ENCODE peak calls at places on chromosome 5, in five cellular contexts. One of them, this sample, is unnamed.

GRCh38 chr5:77679791-77680190 is 41.3 kb upstream of the OTP start:
- DNase-seq in transverse colon: no peak
- DNase-seq in left lung: no peak
- DNase-seq in lung: no peak
- DNase-seq in adipocyte: peak; percentile 59
- DNase-seq in this sample: no peak

GRCh38 chr5:112492291-112492690 is 73.2 kb upstream of the EPB41L4A start:
- DNase-seq in transverse colon: peak; percentile 45
- DNase-seq in left lung: no peak
- DNase-seq in lung: peak; percentile 45
- DNase-seq in adipocyte: peak; percentile 54
- DNase-seq in this sample: no peak

GRCh38 chr5:62354028-62354874 is 48.2 kb downstream of the KIF2A start:
- DNase-seq in transverse colon: no peak
- DNase-seq in left lung: no peak
- DNase-seq in lung: no peak
- DNase-seq in adipocyte: peak; percentile 83
- DNase-seq in this sample: no peak

GRCh38 chr5:81778642-81779041 is 27.7 kb upstream of the SSBP2 start:
- DNase-seq in transverse colon: no peak
- DNase-seq in left lung: no peak
- DNase-seq in lung: no peak
- DNase-seq in adipocyte: peak; percentile 43
- DNase-seq in this sample: no peak

GRCh38 chr5:172696171-172696849 is 55.2 kb downstream of the NEURL1B start:
- DNase-seq in transverse colon: no peak
- DNase-seq in left lung: no peak
- DNase-seq in lung: no peak
- DNase-seq in adipocyte: no peak
- DNase-seq in this sample: no peak

GRCh38 chr5:115583474-115583873 is 18.8 kb downstream of the TICAM2 start:
- DNase-seq in transverse colon: no peak
- DNase-seq in left lung: no peak
- DNase-seq in lung: no peak
- DNase-seq in adipocyte: peak; percentile 65
- DNase-seq in this sample: no peak

GRCh38 chr5:138336952-138337684 is 948 bp upstream of the FAM53C start:
- DNase-seq in transverse colon: peak; percentile 85
- DNase-seq in left lung: peak; percentile 83
- DNase-seq in lung: peak; percentile 81
- DNase-seq in adipocyte: peak; percentile 95
- DNase-seq in this sample: no peak

GRCh38 chr5:171420429-171421231 is 1.2 kb downstream of the FGF18 start:
- DNase-seq in transverse colon: peak; percentile 64
- DNase-seq in left lung: peak; percentile 85
- DNase-seq in lung: peak; percentile 85
- DNase-seq in adipocyte: peak; percentile 89
- DNase-seq in this sample: no peak

GRCh38 chr5:136901-137300 is 44.9 kb downstream of the PLEKHG4B start:
- DNase-seq in transverse colon: no peak
- DNase-seq in left lung: no peak
- DNase-seq in lung: no peak
- DNase-seq in adipocyte: no peak
- DNase-seq in this sample: no peak

GRCh38 chr5:4370218-4370617 is 769.9 kb upstream of the ADAMTS16 start:
- DNase-seq in transverse colon: no peak
- DNase-seq in left lung: no peak
- DNase-seq in lung: no peak
- DNase-seq in adipocyte: no peak
- DNase-seq in this sample: no peak

DNA sequence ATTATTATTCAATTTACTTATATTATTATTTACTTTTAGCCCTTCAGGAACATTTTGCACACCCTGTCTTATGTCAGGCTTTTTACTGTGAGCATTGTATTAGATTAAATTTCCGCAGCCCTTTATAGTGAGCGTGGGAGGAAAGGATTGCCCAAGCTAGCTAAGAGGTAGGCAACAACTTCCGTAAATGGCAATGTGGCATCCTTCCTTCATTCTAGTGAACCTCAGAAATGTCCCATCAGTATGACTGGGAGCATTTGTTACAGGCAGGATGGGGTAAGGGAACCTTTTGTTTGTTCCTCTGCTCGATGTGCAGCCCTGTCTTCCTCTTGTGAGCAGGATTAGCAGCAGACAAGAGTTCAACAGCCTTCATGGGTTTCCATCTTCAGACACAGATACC is 6.2 kb upstream of the CD180 start:
- DNase-seq in transverse colon: no peak
- DNase-seq in left lung: no peak
- DNase-seq in lung: no peak
- DNase-seq in adipocyte: no peak
- DNase-seq in this sample: no peak
- H3K9me3 ChIP-seq in transverse colon: no peaks in the 10 kb centered on the region
- H3K9me3 ChIP-seq in left lung: no peaks in the 10 kb centered on the region
- H3K9me3 ChIP-seq in lung: peaks cover 2% of the 10 kb centered on the region
- H3K9me3 ChIP-seq in adipocyte: no peaks in the 10 kb centered on the region
- H3K9me3 ChIP-seq in this sample: peaks cover 6% of the 10 kb centered on the region

DNA sequence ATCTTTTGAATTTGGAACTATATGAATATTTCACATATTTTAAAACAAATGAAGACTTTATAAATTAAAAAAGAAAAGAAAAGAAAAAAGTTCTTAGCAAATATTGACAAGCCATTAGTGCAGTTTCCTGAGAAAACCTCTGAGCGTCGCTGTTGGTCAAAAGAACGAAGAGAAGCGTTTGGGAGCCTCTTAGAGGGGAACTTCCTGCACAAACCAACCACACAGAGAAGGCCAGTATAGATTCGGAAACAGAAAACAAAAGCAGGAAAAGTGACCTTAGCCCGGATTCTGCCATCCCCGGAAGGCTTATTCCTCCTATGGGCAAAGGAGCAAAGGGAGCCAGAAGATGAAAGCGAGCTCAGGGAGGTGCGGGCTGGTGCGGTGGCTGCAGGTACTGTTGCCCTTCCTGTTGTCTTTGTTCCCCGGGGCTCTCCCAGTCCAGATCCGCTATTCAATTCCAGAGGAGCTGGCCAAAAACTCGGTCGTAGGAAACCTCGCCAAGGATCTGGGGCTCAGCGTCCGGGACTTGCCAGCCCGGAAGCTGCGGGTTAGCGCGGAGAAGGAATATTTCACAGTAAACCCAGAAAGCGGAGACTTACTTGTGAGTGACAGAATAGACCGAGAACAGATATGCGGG is at the start of gene PCDHGB2:
- DNase-seq in transverse colon: no peak
- DNase-seq in left lung: no peak
- DNase-seq in lung: no peak
- DNase-seq in adipocyte: peak; percentile 37
- DNase-seq in this sample: no peak
- H3K9me3 ChIP-seq in transverse colon: peaks cover 67% of the 10 kb centered on the region
- H3K9me3 ChIP-seq in left lung: peaks cover 4% of the 10 kb centered on the region
- H3K9me3 ChIP-seq in lung: peaks cover 55% of the 10 kb centered on the region
- H3K9me3 ChIP-seq in adipocyte: peaks cover 89% of the 10 kb centered on the region
- H3K9me3 ChIP-seq in this sample: peaks cover 8% of the 10 kb centered on the region

GRCh38 chr5:150946351-150946905 is 41.6 kb upstream of the ZNF300 start:
- DNase-seq in transverse colon: peak; percentile 53
- DNase-seq in left lung: peak; percentile 77
- DNase-seq in lung: peak; percentile 70
- DNase-seq in adipocyte: no peak
- DNase-seq in this sample: no peak

GRCh38 chr5:150945947-150946346 is 41.2 kb upstream of the ZNF300 start:
- DNase-seq in transverse colon: no peak
- DNase-seq in left lung: no peak
- DNase-seq in lung: no peak
- DNase-seq in adipocyte: no peak
- DNase-seq in this sample: no peak

GRCh38 chr5:150948539-150948938 is 43.8 kb upstream of the ZNF300 start:
- DNase-seq in transverse colon: no peak
- DNase-seq in left lung: no peak
- DNase-seq in lung: no peak
- DNase-seq in adipocyte: no peak
- DNase-seq in this sample: no peak

GRCh38 chr5:150945501-150945900 is 40.7 kb upstream of the ZNF300 start:
- DNase-seq in transverse colon: no peak
- DNase-seq in left lung: no peak
- DNase-seq in lung: no peak
- DNase-seq in adipocyte: no peak
- DNase-seq in this sample: no peak
- H3K9me3 ChIP-seq in transverse colon: peaks cover 62% of the 10 kb centered on the region
- H3K9me3 ChIP-seq in left lung: no peaks in the 10 kb centered on the region
- H3K9me3 ChIP-seq in lung: peaks cover 22% of the 10 kb centered on the region
- H3K9me3 ChIP-seq in adipocyte: peaks cover 98% of the 10 kb centered on the region
- H3K9me3 ChIP-seq in this sample: peaks cover 14% of the 10 kb centered on the region

GRCh38 chr5:123943136-123943535 is 431.2 kb downstream of the CSNK1G3 start:
- DNase-seq in transverse colon: no peak
- DNase-seq in left lung: no peak
- DNase-seq in lung: no peak
- DNase-seq in adipocyte: peak; percentile 14
- DNase-seq in this sample: no peak

GRCh38 chr5:123936548-123936947 is 424.6 kb downstream of the CSNK1G3 start:
- DNase-seq in transverse colon: no peak
- DNase-seq in left lung: no peak
- DNase-seq in lung: no peak
- DNase-seq in adipocyte: no peak
- DNase-seq in this sample: no peak

DNA sequence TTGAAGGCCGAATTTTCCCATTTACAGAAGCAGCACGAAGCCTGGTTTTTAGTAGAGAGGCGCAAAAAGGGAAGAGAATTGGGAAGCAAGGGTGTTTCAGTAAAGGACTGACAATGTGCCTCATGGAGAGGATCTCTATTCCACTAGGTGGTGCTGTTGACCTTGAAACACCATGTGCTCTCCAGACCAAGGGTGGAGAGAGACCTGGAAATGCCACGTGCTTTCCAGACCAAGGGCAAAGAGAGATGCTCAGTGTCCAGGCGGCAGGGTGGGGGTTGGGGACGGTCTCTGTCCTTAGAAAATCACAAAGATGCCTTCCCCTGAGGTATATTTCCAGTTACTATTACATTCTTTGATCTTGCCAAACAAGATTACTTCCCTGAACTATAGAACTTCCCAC is 425.3 kb downstream of the CSNK1G3 start:
- DNase-seq in transverse colon: no peak
- DNase-seq in left lung: no peak
- DNase-seq in lung: no peak
- DNase-seq in adipocyte: peak; percentile 82
- DNase-seq in this sample: no peak
- H3K9me3 ChIP-seq in transverse colon: peaks cover 12% of the 10 kb centered on the region
- H3K9me3 ChIP-seq in left lung: no peaks in the 10 kb centered on the region
- H3K9me3 ChIP-seq in lung: peaks cover 14% of the 10 kb centered on the region
- H3K9me3 ChIP-seq in adipocyte: peaks cover 33% of the 10 kb centered on the region
- H3K9me3 ChIP-seq in this sample: no peaks in the 10 kb centered on the region

DNA sequence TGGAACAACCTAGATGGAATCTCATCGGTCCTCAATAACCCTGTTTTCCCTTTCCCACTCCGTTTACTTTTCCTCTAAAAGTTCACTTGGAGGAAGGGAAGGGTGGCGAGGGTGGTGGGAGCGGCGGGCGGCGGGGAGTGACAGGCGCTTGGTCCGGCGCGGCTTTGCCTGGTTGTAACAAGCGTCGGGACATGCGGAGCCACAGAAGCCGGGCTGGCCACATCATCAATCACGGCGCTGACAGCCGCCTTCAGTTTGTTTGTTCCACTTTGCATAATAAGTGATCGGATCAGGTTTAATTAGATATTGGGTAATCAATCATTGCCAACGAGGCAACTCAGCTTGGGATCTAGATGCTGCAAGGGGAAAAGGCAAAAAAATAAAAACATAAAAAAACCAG is 396.1 kb upstream of the IRX4 start:
- DNase-seq in transverse colon: no peak
- DNase-seq in left lung: peak; percentile 9
- DNase-seq in lung: no peak
- DNase-seq in adipocyte: no peak
- DNase-seq in this sample: no peak
- H3K9me3 ChIP-seq in transverse colon: no peaks in the 10 kb centered on the region
- H3K9me3 ChIP-seq in left lung: no peaks in the 10 kb centered on the region
- H3K9me3 ChIP-seq in lung: no peaks in the 10 kb centered on the region
- H3K9me3 ChIP-seq in adipocyte: no peaks in the 10 kb centered on the region
- H3K9me3 ChIP-seq in this sample: no peaks in the 10 kb centered on the region

DNA sequence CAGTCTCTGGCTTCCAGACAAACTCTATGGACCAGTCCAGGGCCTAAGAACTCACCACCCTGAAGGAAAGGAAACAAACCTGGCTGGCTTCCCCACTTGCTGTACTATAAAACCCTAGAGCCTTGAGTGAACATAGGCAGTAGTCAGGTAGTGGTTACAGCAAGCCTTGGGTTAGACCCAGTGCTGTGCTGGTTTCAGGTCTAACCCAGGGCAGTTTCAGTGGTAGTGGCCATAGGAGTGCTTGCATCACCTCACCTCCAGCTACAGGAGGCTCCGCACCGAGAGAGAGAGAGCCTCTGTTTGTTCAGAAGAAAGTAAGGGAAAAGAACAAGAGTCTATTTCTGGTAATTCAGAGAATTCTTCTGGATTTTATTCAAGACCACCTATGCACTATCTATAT is 714.1 kb upstream of the CDH10 start:
- DNase-seq in transverse colon: no peak
- DNase-seq in left lung: no peak
- DNase-seq in lung: no peak
- DNase-seq in adipocyte: no peak
- DNase-seq in this sample: no peak
- H3K9me3 ChIP-seq in transverse colon: no peaks in the 10 kb centered on the region
- H3K9me3 ChIP-seq in left lung: no peaks in the 10 kb centered on the region
- H3K9me3 ChIP-seq in lung: peaks cover 16% of the 10 kb centered on the region
- H3K9me3 ChIP-seq in adipocyte: no peaks in the 10 kb centered on the region
- H3K9me3 ChIP-seq in this sample: no peaks in the 10 kb centered on the region

DNA sequence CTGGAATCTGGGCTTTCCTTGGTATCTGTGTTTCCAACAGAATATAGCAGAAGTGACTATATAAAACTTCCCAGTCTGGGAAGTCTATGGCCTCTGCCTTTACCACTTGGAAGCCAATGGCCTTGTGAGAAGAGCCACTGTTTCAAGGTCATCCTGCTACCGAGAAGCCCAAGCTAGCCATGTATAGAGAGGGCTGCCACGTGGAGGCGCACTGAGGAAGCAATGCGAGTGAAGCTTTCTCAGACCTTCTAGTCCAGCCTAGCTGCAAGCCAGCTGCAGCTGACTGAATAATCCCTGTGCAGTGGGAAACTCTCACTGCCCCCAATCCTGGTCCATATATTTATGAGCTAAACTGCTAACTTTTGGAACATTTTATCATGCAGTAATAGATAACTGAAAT is 661.8 kb upstream of the RIOK2 start:
- DNase-seq in transverse colon: no peak
- DNase-seq in left lung: no peak
- DNase-seq in lung: no peak
- DNase-seq in adipocyte: no peak
- DNase-seq in this sample: no peak
- H3K9me3 ChIP-seq in transverse colon: no peaks in the 10 kb centered on the region
- H3K9me3 ChIP-seq in left lung: no peaks in the 10 kb centered on the region
- H3K9me3 ChIP-seq in lung: peaks cover 2% of the 10 kb centered on the region
- H3K9me3 ChIP-seq in adipocyte: no peaks in the 10 kb centered on the region
- H3K9me3 ChIP-seq in this sample: no peaks in the 10 kb centered on the region